ENCODE peak calls at places on chromosomes 13 and 19, in eight cellular contexts. One of them, this sample, is unnamed.

GRCh38 chr19:34975056-34975455 is 11.0 kb upstream of the ZNF792 start:
- DNase-seq in psoas muscle: no peak
- DNase-seq in stomach: no peak
- DNase-seq in dorsolateral prefrontal cortex: no peak
- DNase-seq in kidney: peak
- DNase-seq in tibial artery: no peak
- DNase-seq in ovary: no peak
- DNase-seq in lower lobe of right lung: no peak
- DNase-seq in this sample: no peak

GRCh38 chr13:113350065-113350937 is 13.6 kb downstream of the GRTP1 start:
- DNase-seq in psoas muscle: no peak
- DNase-seq in stomach: no peak
- DNase-seq in dorsolateral prefrontal cortex: no peak
- DNase-seq in kidney: peak
- DNase-seq in tibial artery: no peak
- DNase-seq in ovary: peak
- DNase-seq in lower lobe of right lung: peak
- DNase-seq in this sample: no peak

GRCh38 chr13:34025746-34026145 is 207.8 kb downstream of the RFC3 start:
- DNase-seq in psoas muscle: no peak
- DNase-seq in stomach: no peak
- DNase-seq in dorsolateral prefrontal cortex: no peak
- DNase-seq in kidney: no peak
- DNase-seq in tibial artery: no peak
- DNase-seq in ovary: no peak
- DNase-seq in lower lobe of right lung: no peak
- DNase-seq in this sample: no peak

GRCh38 chr19:18590273-18591272 is 2.0 kb downstream of the REX1BD start:
- DNase-seq in psoas muscle: peak
- DNase-seq in stomach: no peak
- DNase-seq in dorsolateral prefrontal cortex: peak
- DNase-seq in kidney: peak
- DNase-seq in tibial artery: peak
- DNase-seq in ovary: peak
- DNase-seq in lower lobe of right lung: no peak
- DNase-seq in this sample: no peak

GRCh38 chr13:69565334-69565733 is 542.3 kb upstream of the ATXN8OS start:
- DNase-seq in psoas muscle: no peak
- DNase-seq in stomach: no peak
- DNase-seq in dorsolateral prefrontal cortex: no peak
- DNase-seq in kidney: no peak
- DNase-seq in tibial artery: no peak
- DNase-seq in ovary: no peak
- DNase-seq in lower lobe of right lung: no peak
- DNase-seq in this sample: no peak

GRCh38 chr19:20503536-20503935 is 62.0 kb downstream of the ZNF737 start:
- DNase-seq in psoas muscle: no peak
- DNase-seq in stomach: peak
- DNase-seq in dorsolateral prefrontal cortex: no peak
- DNase-seq in kidney: no peak
- DNase-seq in tibial artery: no peak
- DNase-seq in ovary: no peak
- DNase-seq in lower lobe of right lung: no peak
- DNase-seq in this sample: no peak

GRCh38 chr13:83907196-83907989 is 25.1 kb upstream of the SLITRK1 start:
- DNase-seq in psoas muscle: no peak
- DNase-seq in stomach: no peak
- DNase-seq in dorsolateral prefrontal cortex: no peak
- DNase-seq in kidney: peak
- DNase-seq in tibial artery: no peak
- DNase-seq in ovary: no peak
- DNase-seq in lower lobe of right lung: no peak
- DNase-seq in this sample: no peak

GRCh38 chr13:30780338-30780981 is 45.1 kb downstream of the ALOX5AP start:
- DNase-seq in psoas muscle: no peak
- DNase-seq in stomach: no peak
- DNase-seq in dorsolateral prefrontal cortex: no peak
- DNase-seq in kidney: no peak
- DNase-seq in tibial artery: no peak
- DNase-seq in ovary: no peak
- DNase-seq in lower lobe of right lung: no peak
- DNase-seq in this sample: no peak

GRCh38 chr13:44874176-44874575 is 115.1 kb downstream of the NUFIP1 start:
- DNase-seq in psoas muscle: no peak
- DNase-seq in stomach: no peak
- DNase-seq in dorsolateral prefrontal cortex: no peak
- DNase-seq in kidney: no peak
- DNase-seq in tibial artery: no peak
- DNase-seq in ovary: no peak
- DNase-seq in lower lobe of right lung: no peak
- DNase-seq in this sample: no peak

GRCh38 chr19:35098413-35099049 is 17.1 kb upstream of the FXYD3 start:
- DNase-seq in psoas muscle: no peak
- DNase-seq in stomach: peak
- DNase-seq in dorsolateral prefrontal cortex: no peak
- DNase-seq in kidney: no peak
- DNase-seq in tibial artery: no peak
- DNase-seq in ovary: no peak
- DNase-seq in lower lobe of right lung: no peak
- DNase-seq in this sample: peak

GRCh38 chr13:51311957-51312520 is 27.5 kb upstream of the SERPINE3 start:
- DNase-seq in psoas muscle: no peak
- DNase-seq in stomach: no peak
- DNase-seq in dorsolateral prefrontal cortex: peak
- DNase-seq in kidney: no peak
- DNase-seq in tibial artery: no peak
- DNase-seq in ovary: no peak
- DNase-seq in lower lobe of right lung: no peak
- DNase-seq in this sample: no peak

GRCh38 chr13:95714142-95714832 is 37.3 kb downstream of the DNAJC3 start:
- DNase-seq in psoas muscle: no peak
- DNase-seq in stomach: no peak
- DNase-seq in dorsolateral prefrontal cortex: no peak
- DNase-seq in kidney: no peak
- DNase-seq in tibial artery: no peak
- DNase-seq in ovary: no peak
- DNase-seq in lower lobe of right lung: no peak
- DNase-seq in this sample: no peak

GRCh38 chr19:30442715-30443114 is 70.5 kb downstream of the ZNF536 start:
- DNase-seq in psoas muscle: no peak
- DNase-seq in stomach: no peak
- DNase-seq in dorsolateral prefrontal cortex: no peak
- DNase-seq in kidney: no peak
- DNase-seq in tibial artery: no peak
- DNase-seq in ovary: no peak
- DNase-seq in lower lobe of right lung: no peak
- DNase-seq in this sample: no peak

GRCh38 chr19:30434797-30435594 is 62.8 kb downstream of the ZNF536 start:
- DNase-seq in psoas muscle: no peak
- DNase-seq in stomach: no peak
- DNase-seq in dorsolateral prefrontal cortex: no peak
- DNase-seq in kidney: no peak
- DNase-seq in tibial artery: no peak
- DNase-seq in ovary: no peak
- DNase-seq in lower lobe of right lung: no peak
- DNase-seq in this sample: no peak

GRCh38 chr19:30439271-30439750 is 67.1 kb downstream of the ZNF536 start:
- DNase-seq in psoas muscle: no peak
- DNase-seq in stomach: no peak
- DNase-seq in dorsolateral prefrontal cortex: peak
- DNase-seq in kidney: no peak
- DNase-seq in tibial artery: no peak
- DNase-seq in ovary: no peak
- DNase-seq in lower lobe of right lung: no peak
- DNase-seq in this sample: no peak

GRCh38 chr19:30441011-30441410 is 68.8 kb downstream of the ZNF536 start:
- DNase-seq in psoas muscle: no peak
- DNase-seq in stomach: no peak
- DNase-seq in dorsolateral prefrontal cortex: no peak
- DNase-seq in kidney: no peak
- DNase-seq in tibial artery: no peak
- DNase-seq in ovary: no peak
- DNase-seq in lower lobe of right lung: no peak
- DNase-seq in this sample: no peak

DNA sequence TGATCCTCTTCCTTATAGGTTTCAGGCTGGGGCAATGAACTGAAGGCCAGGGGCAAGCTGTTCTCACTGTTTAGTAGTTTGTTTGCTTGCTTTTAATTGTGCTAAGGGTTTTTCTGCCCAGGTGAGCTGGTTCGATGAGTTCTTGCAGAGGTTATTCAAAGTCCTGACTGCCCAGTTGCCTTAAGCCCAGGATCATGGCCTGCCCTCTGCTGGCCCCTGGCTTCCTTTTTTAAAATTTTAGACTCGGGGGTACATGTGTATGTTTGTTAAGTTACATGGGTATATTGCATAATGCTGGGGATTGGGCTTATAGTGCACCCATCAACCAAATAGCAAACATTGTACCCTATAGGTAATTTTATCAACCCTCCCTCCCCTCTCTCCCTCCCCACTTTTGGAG is 65.7 kb downstream of the ZNF536 start:
- DNase-seq in psoas muscle: no peak
- DNase-seq in stomach: no peak
- DNase-seq in dorsolateral prefrontal cortex: peak
- DNase-seq in kidney: no peak
- DNase-seq in tibial artery: no peak
- DNase-seq in ovary: no peak
- DNase-seq in lower lobe of right lung: no peak
- DNase-seq in this sample: no peak
- TF ChIP-seq CTCF in psoas muscle: no peak
- TF ChIP-seq CTCF in stomach: no peak
- TF ChIP-seq CTCF in dorsolateral prefrontal cortex: no peak
- TF ChIP-seq CTCF in kidney: no peak
- TF ChIP-seq CTCF in tibial artery: no peak
- TF ChIP-seq CTCF in ovary: no peak
- TF ChIP-seq CTCF in lower lobe of right lung: no peak
- TF ChIP-seq CTCF in this sample: no peak

GRCh38 chr19:55657004-55657747 is 2.3 kb downstream of the U2AF2 start:
- DNase-seq in psoas muscle: no peak
- DNase-seq in stomach: peak
- DNase-seq in dorsolateral prefrontal cortex: no peak
- DNase-seq in kidney: peak
- DNase-seq in tibial artery: no peak
- DNase-seq in ovary: peak
- DNase-seq in lower lobe of right lung: no peak
- DNase-seq in this sample: no peak

GRCh38 chr19:55655648-55656040 is 809 bp downstream of the U2AF2 start:
- DNase-seq in psoas muscle: no peak
- DNase-seq in stomach: no peak
- DNase-seq in dorsolateral prefrontal cortex: no peak
- DNase-seq in kidney: no peak
- DNase-seq in tibial artery: no peak
- DNase-seq in ovary: no peak
- DNase-seq in lower lobe of right lung: no peak
- DNase-seq in this sample: no peak

GRCh38 chr19:55654323-55654832 is 457 bp upstream of the U2AF2 start:
- DNase-seq in psoas muscle: peak
- DNase-seq in stomach: peak
- DNase-seq in dorsolateral prefrontal cortex: peak
- DNase-seq in kidney: peak
- DNase-seq in tibial artery: peak
- DNase-seq in ovary: peak
- DNase-seq in lower lobe of right lung: peak
- DNase-seq in this sample: peak

GRCh38 chr19:55654833-55655647 is at the start of gene U2AF2:
- DNase-seq in psoas muscle: peak
- DNase-seq in stomach: peak
- DNase-seq in dorsolateral prefrontal cortex: peak
- DNase-seq in kidney: peak
- DNase-seq in tibial artery: peak
- DNase-seq in ovary: peak
- DNase-seq in lower lobe of right lung: peak
- DNase-seq in this sample: peak

DNA sequence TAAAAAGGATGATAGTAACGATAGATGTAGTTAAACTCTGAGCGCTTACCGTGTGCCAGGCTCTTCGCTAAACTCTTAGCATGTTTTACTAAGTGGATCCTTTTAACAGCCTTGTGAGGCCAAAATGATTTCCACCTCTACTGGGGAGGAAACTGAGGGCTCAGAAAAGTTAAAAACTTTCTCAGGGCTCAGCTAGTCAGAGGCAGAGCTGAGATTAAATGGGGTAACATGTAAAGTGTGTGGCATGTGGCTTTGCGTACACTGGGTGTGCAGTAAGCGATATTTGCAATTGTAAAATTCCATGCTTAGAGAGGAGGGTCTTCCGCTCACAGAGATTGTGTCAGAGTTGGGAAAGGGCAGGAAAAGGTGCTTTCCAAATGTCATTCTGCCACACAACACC is 1.7 kb downstream of the U2AF2 start:
- DNase-seq in psoas muscle: no peak
- DNase-seq in stomach: no peak
- DNase-seq in dorsolateral prefrontal cortex: no peak
- DNase-seq in kidney: no peak
- DNase-seq in tibial artery: no peak
- DNase-seq in ovary: no peak
- DNase-seq in lower lobe of right lung: no peak
- DNase-seq in this sample: no peak
- H3K27ac ChIP-seq in psoas muscle: no peak
- H3K27ac ChIP-seq in stomach: no peak
- H3K27ac ChIP-seq in dorsolateral prefrontal cortex: no peak
- H3K27ac ChIP-seq in kidney: no peak
- H3K27ac ChIP-seq in tibial artery: no peak
- H3K27ac ChIP-seq in ovary: no peak
- H3K27ac ChIP-seq in lower lobe of right lung: no peak
- H3K27ac ChIP-seq in this sample: no peak

DNA sequence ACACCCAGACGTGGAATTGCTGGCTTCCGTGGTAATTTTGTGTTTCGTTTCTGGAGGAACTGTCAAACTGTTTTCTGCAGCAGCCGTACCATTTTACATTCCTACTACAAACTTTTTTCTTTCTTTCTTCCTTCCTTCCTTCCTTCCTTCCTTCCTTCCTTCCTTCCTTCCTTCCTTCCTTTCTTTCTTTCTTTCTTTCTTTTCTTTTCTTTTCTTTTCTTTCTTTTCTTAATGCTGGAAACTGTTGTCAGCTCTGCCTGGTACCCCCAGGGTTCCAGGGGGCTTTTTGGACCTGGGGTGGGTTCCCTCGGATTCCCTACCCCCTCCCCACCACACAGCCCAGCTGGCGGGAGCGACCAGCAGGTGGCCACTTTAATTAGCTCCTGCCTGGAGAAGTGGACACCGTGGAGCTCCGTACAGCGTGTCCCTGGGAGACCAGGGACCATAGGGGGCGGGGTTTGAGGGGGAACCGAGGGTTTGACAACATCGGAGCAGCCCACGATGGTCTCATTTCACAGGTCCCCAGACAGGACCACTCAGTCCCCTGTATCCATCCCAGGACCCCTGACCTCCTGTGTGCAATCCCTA is 24.4 kb downstream of the CELF5 start:
- DNase-seq in psoas muscle: no peak
- DNase-seq in stomach: no peak
- DNase-seq in dorsolateral prefrontal cortex: no peak
- DNase-seq in kidney: no peak
- DNase-seq in tibial artery: no peak
- DNase-seq in ovary: no peak
- DNase-seq in lower lobe of right lung: no peak
- DNase-seq in this sample: no peak
- TF ChIP-seq CTCF in psoas muscle: no peak
- TF ChIP-seq CTCF in stomach: no peak
- TF ChIP-seq CTCF in dorsolateral prefrontal cortex: no peak
- TF ChIP-seq CTCF in kidney: no peak
- TF ChIP-seq CTCF in tibial artery: no peak
- TF ChIP-seq CTCF in ovary: no peak
- TF ChIP-seq CTCF in lower lobe of right lung: no peak
- TF ChIP-seq CTCF in this sample: no peak

GRCh38 chr19:4045597-4046361 is 20.9 kb downstream of the ZBTB7A start:
- DNase-seq in psoas muscle: no peak
- DNase-seq in stomach: no peak
- DNase-seq in dorsolateral prefrontal cortex: no peak
- DNase-seq in kidney: no peak
- DNase-seq in tibial artery: no peak
- DNase-seq in ovary: peak
- DNase-seq in lower lobe of right lung: no peak
- DNase-seq in this sample: no peak
- H3K27ac ChIP-seq in psoas muscle: no peak
- H3K27ac ChIP-seq in stomach: peak
- H3K27ac ChIP-seq in dorsolateral prefrontal cortex: peak
- H3K27ac ChIP-seq in kidney: no peak
- H3K27ac ChIP-seq in tibial artery: no peak
- H3K27ac ChIP-seq in ovary: no peak
- H3K27ac ChIP-seq in lower lobe of right lung: no peak
- H3K27ac ChIP-seq in this sample: no peak

This sample was measured in left ventricle myocardium inferior.